ENCODE peak calls at places on chromosomes 5 and 9, in six cellular contexts. S, Z, Y, H, L and F are unnamed samples.

GRCh38 chr5:83375049-83375710 is 96.4 kb upstream of the VCAN start:
- DNase-seq in L (no peak), Z (no peak), H (peak; percentile 79), S (no peak), Y (peak; percentile 5), F (no peak)

GRCh38 chr9:108271646-108272349 is 584.0 kb downstream of the ACTL7B start:
- DNase-seq in Z (no peak), Y (peak; percentile 89), S (peak; percentile 70), H (peak; percentile 78), L (peak; percentile 37), F (peak; percentile 64)

GRCh38 chr9:112586600-112587155 is 100.1 kb downstream of the KIAA1958 start:
- DNase-seq in H (no peak), L (no peak), S (no peak), Y (peak; percentile 4), Z (no peak), F (no peak)

GRCh38 chr9:131799177-131799823 is 59.4 kb upstream of the RAPGEF1 start:
- DNase-seq in Y (peak; percentile 16), H (peak; percentile 32), L (peak; percentile 41), S (peak; percentile 9), Z (peak; percentile 42), F (peak; percentile 25)

GRCh38 chr5:176648467-176649194 is 1.3 kb downstream of the TSPAN17 start:
- DNase-seq in L (no peak), Y (no peak), S (no peak), H (no peak), Z (no peak), F (no peak)

GRCh38 chr9:130139251-130139650 is 33.0 kb upstream of the NCS1 start:
- DNase-seq in S (no peak), Y (no peak), Z (no peak), H (no peak), L (no peak), F (no peak)

GRCh38 chr9:106893088-106893487 is 30.1 kb downstream of the ZNF462 start:
- DNase-seq in L (no peak), Y (no peak), Z (no peak), S (peak; percentile 73), H (peak; percentile 41), F (peak; percentile 65)

GRCh38 chr9:94865599-94866456 is 139.3 kb downstream of the AOPEP start:
- DNase-seq in Z (peak; percentile 50), L (no peak), Y (peak; percentile 61), H (no peak), S (peak; percentile 16), F (no peak)

GRCh38 chr5:138659561-138659960 is 84.4 kb upstream of the HSPA9 start:
- DNase-seq in H (no peak), Y (no peak), Z (no peak), S (no peak), L (no peak), F (no peak)

GRCh38 chr5:89399553-89399952 is 516.6 kb upstream of the MEF2C start:
- DNase-seq in S (peak; percentile 21), Z (no peak), H (peak; percentile 42), Y (no peak), L (peak; percentile 15), F (peak; percentile 65)

GRCh38 chr9:26356491-26356890 is 536.1 kb downstream of the CAAP1 start:
- DNase-seq in H (no peak), Y (no peak), S (no peak), L (no peak), Z (no peak), F (no peak)

GRCh38 chr5:148910686-148911361 is 84.4 kb downstream of the ADRB2 start:
- DNase-seq in Y (peak; percentile 54), Z (no peak), S (peak; percentile 96), L (no peak), H (peak; percentile 68), F (peak; percentile 81)

GRCh38 chr5:91556-92263 is at the start of gene PLEKHG4B:
- DNase-seq in H (no peak), Z (no peak), Y (no peak), S (no peak), L (no peak), F (no peak)

GRCh38 chr9:7205806-7206205 is 448.0 kb downstream of the KDM4C start:
- DNase-seq in L (no peak), Y (no peak), Z (no peak), H (no peak), S (no peak), F (no peak)

GRCh38 chr5:98769006-98769255 is 4.5 kb upstream of the RGMB start:
- DNase-seq in H (no peak), S (no peak), Z (no peak), Y (no peak), L (no peak), F (no peak)

GRCh38 chr5:169128679-169129078 is 172.3 kb downstream of the SLIT3 start:
- DNase-seq in H (no peak), S (no peak), Z (peak; percentile 49), L (no peak), Y (no peak), F (no peak)
- TF ChIP-seq CTCF in H (no peak), S (no peak), Z (no peak), L (no peak), Y (no peak), F (no peak)

GRCh38 chr5:95818181-95819147 is 4.1 kb downstream of the GLRX start:
- DNase-seq in L (peak; percentile 41), H (no peak), Z (peak; percentile 37), Y (no peak), S (no peak), F (no peak)
- H3K4me3 ChIP-seq in L (peak overlapping the region; percentile 63), H (peak overlapping the region; percentile 27), Z (peak overlapping the region; percentile 31), Y (no peak overlapping the region), S (peak overlapping the region; percentile 7), F (no peak overlapping the region)

GRCh38 chr5:113205807-113206206 is 229.0 kb downstream of the TSSK1B start:
- DNase-seq in S (no peak), Z (no peak), H (no peak), L (peak; percentile 4), Y (no peak), F (peak; percentile 48)

GRCh38 chr5:113205323-113205722 is 228.7 kb downstream of the DCP2 start:
- DNase-seq in H (no peak), Z (no peak), S (no peak), L (no peak), Y (no peak), F (peak; percentile 63)

GRCh38 chr5:113202904-113203716 is 226.5 kb downstream of the DCP2 start:
- DNase-seq in L (no peak), S (no peak), Y (peak; percentile 46), H (peak; percentile 83), Z (peak; percentile 88), F (peak; percentile 81)

GRCh38 chr5:113201715-113202114 is 225.1 kb downstream of the DCP2 start:
- DNase-seq in S (no peak), Y (no peak), H (no peak), Z (no peak), L (no peak), F (no peak)

GRCh38 chr5:113204525-113205161 is 228.0 kb downstream of the DCP2 start:
- DNase-seq in H (peak; percentile 78), Y (peak; percentile 42), L (no peak), S (peak; percentile 59), Z (peak; percentile 77), F (peak; percentile 89)
- TF ChIP-seq CTCF in H (no peak), Y (no peak), L (no peak), S (no peak), Z (no peak), F (no peak)

DNA sequence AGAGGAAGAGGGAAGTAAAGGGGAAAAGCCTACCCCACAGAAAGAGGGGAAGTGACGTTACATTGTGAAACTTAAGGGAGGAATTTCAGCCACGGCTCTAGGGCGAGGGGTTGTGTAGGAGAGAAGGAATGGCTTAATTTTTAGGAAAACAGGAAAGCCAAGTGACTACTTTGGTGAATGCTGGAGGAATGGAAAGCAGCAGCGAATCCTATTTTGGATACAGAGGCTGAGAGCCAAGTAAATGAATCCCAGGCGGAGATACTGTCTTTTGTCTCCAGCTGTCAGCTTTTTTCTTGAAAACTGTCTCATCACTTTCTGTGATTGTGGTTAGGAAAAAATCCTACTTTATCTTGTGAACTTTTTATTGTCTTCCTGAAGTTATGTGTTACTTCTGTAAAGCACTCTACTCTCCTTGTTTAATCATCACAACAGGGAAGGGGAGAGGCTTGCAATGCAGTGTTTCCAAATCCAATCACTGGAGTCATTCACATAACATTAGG is 188.4 kb downstream of the TSSK1B start:
- DNase-seq in L (no peak), Z (no peak), Y (peak; percentile 22), H (peak; percentile 91), S (peak; percentile 6), F (no peak)
- H3K4me3 ChIP-seq in L (no peak overlapping the region), Z (peak overlapping the region; percentile 2), Y (no peak overlapping the region), H (peak overlapping the region; percentile 30), S (peak overlapping the region; percentile 17), F (no peak overlapping the region)

DNA sequence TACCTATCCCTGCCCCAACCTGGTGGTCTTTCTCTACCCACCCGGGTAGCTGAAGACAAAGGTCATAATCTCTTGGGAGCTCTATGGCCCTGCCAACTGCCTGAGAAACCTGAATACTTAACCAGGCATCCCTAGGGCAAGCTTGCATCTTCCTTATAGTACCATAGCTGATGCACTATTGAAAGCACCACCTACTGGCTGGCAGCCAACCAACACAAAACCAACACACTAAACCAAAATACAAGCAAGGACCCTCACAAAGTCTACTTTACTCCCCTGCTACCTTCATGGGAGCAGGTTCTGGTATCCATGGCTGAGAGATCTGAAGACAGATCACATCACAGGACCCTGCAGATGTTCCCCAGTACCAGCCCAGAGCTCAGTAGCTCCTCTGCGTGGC is 171.8 kb upstream of the TAS2R1 start:
- DNase-seq in L (no peak), S (no peak), Y (no peak), Z (no peak), H (no peak), F (no peak)
- TF ChIP-seq CTCF in L (no peak), S (no peak), Y (no peak), Z (no peak), H (no peak), F (no peak)

GRCh38 chr5:134123360-134123759 is 8.9 kb downstream of the TCF7 start:
- DNase-seq in Z (no peak), L (no peak), H (no peak), Y (no peak), S (no peak), F (no peak)

GRCh38 chr5:134127376-134127861 is 12.9 kb downstream of the TCF7 start:
- DNase-seq in Y (peak; percentile 36), S (no peak), Z (peak; percentile 70), L (peak; percentile 82), H (peak; percentile 70), F (peak; percentile 47)

GRCh38 chr5:134127988-134128647 is 13.6 kb downstream of the TCF7 start:
- DNase-seq in H (no peak), Y (no peak), Z (no peak), S (no peak), L (no peak), F (no peak)

GRCh38 chr5:134124289-134125194 is 10.1 kb downstream of the TCF7 start:
- DNase-seq in S (peak; percentile 92), Z (no peak), L (no peak), H (no peak), Y (peak; percentile 75), F (peak; percentile 42)

DNA sequence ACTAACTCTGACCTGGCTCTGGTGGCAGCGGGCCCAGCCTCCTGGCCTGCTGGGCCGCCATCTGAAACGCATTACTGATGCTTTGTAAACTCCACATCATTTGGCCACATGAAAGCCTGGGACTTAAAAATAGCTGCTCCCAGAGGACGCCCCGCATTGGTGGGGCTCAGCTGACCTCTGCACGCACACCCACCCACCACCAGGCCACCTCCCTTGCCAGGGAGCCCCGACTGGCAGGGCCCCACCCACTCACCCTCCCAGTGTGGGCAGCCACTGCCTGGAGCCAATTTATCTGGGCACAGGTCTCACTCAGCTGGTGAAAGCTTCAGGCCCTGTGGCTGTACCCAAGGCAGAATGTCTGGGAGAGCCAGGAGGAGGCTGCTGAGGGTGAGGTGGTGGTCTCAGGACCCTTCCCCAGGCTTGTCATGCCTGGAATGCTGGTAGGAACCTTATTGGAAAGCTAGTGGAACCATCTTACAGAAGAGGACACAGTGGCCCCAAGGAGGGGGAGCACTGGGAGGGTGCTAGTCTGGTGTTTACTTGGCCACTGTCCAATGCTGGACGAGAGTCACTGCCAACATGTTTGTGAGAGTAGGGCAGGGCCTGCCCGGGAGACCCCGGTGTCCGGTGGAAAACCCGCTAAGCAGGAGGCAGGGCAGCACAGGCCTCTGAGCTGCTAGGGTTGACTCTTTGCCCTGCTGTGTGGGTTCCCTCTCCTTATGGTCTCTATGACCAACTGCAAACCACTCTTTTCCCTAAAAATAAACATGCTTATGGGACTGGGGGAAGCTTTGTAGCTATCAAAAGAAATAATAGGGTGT is 10.9 kb downstream of the TCF7 start:
- DNase-seq in Z (peak; percentile 56), Y (peak; percentile 96), L (peak; percentile 41), H (peak; percentile 68), S (peak; percentile 98), F (peak; percentile 63)
- H3K4me3 ChIP-seq in Z (no peak overlapping the region), Y (no peak overlapping the region), L (no peak overlapping the region), H (no peak overlapping the region), S (no peak overlapping the region), F (no peak overlapping the region)